ENCODE peak calls at places on chromosomes 11 and 22, in four cellular contexts. G is HepG2, V is K562, E is WTC11. Q is an unnamed sample.

GRCh38 chr11:131724436-131724995 is 354.1 kb downstream of the NTM start:
- DNase-seq in G (no peak), V (no peak), E (no peak), Q (no peak)

GRCh38 chr11:12841946-12842630 is 167.0 kb upstream of the RASSF10 start:
- DNase-seq in G (no peak), V (no peak), E (no peak), Q (peak; percentile 49)

GRCh38 chr11:118277312-118277711 is 13.2 kb upstream of the MPZL2 start:
- DNase-seq in G (peak; percentile 39), V (no peak), E (no peak), Q (no peak)

GRCh38 chr11:123152951-123153350 is 42.1 kb downstream of the CLMP start:
- DNase-seq in G (no peak), V (no peak), E (no peak), Q (no peak)

GRCh38 chr22:29617922-29618629 is 14.6 kb downstream of the NF2 start:
- DNase-seq in G (no peak), V (no peak), E (no peak), Q (no peak)

GRCh38 chr11:60343094-60343704 is 16.1 kb downstream of the MS4A6E start:
- DNase-seq in G (peak; percentile 18), V (peak; percentile 39), E (no peak), Q (no peak)

GRCh38 chr11:77171885-77172665 is 44.0 kb downstream of the MYO7A start:
- DNase-seq in G (peak; percentile 37), V (peak; percentile 77), E (peak; percentile 85), Q (no peak)

GRCh38 chr11:31922450-31922849 is 111.3 kb upstream of the PAX6 start:
- DNase-seq in G (no peak), V (no peak), E (no peak), Q (no peak)

GRCh38 chr11:116446048-116446399 is 326.8 kb downstream of the BUD13 start:
- DNase-seq in G (no peak), V (no peak), E (no peak), Q (no peak)

GRCh38 chr11:119423459-119424254 is 685 bp upstream of the THY1 start:
- DNase-seq in G (no peak), V (no peak), E (no peak), Q (no peak)

GRCh38 chr11:106961518-106961917 is 56.8 kb downstream of the GUCY1A2 start:
- DNase-seq in G (no peak), V (no peak), E (no peak), Q (no peak)

GRCh38 chr22:22920910-22921550 is 33.4 kb downstream of the IGLL5 start:
- DNase-seq in G (no peak), V (peak; percentile 65), E (no peak), Q (no peak)

GRCh38 chr11:11391169-11391568 is 38.1 kb upstream of the CSNK2A3 start:
- DNase-seq in G (no peak), V (no peak), E (no peak), Q (no peak)

GRCh38 chr11:68141247-68142027 is 20.2 kb upstream of the CHKA start:
- DNase-seq in G (no peak), V (no peak), E (no peak), Q (no peak)

GRCh38 chr11:58771458-58771855 is 39.7 kb upstream of the GLYAT start:
- DNase-seq in G (no peak), V (no peak), E (no peak), Q (no peak)

GRCh38 chr11:4809246-4809645 is 5.1 kb upstream of the OR52R1 start:
- DNase-seq in G (no peak), V (no peak), E (no peak), Q (no peak)

GRCh38 chr11:132448334-132448995 is 1078.0 kb downstream of the NTM start:
- DNase-seq in G (no peak), V (no peak), E (no peak), Q (no peak)

GRCh38 chr22:49297871-49298721 is 529.6 kb downstream of the BRD1 start:
- DNase-seq in G (no peak), V (no peak), E (no peak), Q (peak; percentile 7)

GRCh38 chr11:70745936-70746335 is 347.6 kb downstream of the CTTN start:
- DNase-seq in G (no peak), V (no peak), E (no peak), Q (no peak)

GRCh38 chr11:27405134-27405533 is 42.1 kb upstream of the CCDC34 start:
- DNase-seq in G (no peak), V (no peak), E (no peak), Q (no peak)

GRCh38 chr11:92136792-92137191 is 87.8 kb upstream of the FAT3 start:
- DNase-seq in G (no peak), V (no peak), E (peak; percentile 20), Q (no peak)

GRCh38 chr22:39880722-39881121 is 12.8 kb downstream of the ENTHD1 start:
- DNase-seq in G (no peak), V (no peak), E (no peak), Q (no peak)

GRCh38 chr11:8593935-8594909 is at the start of gene STK33:
- DNase-seq in G (peak; percentile 43), V (peak; percentile 18), E (peak; percentile 76), Q (peak; percentile 85)

GRCh38 chr22:30423296-30423958 is 2.1 kb upstream of the MTFP1 start:
- DNase-seq in G (no peak), V (peak; percentile 56), E (peak; percentile 76), Q (no peak)

GRCh38 chr11:63536669-63537292 is at the start of gene PLAAT4:
- DNase-seq in G (peak; percentile 16), V (no peak), E (no peak), Q (no peak)

GRCh38 chr11:128379587-128380279 is 207.6 kb downstream of the ETS1 start:
- DNase-seq in G (no peak), V (no peak), E (no peak), Q (peak; percentile 28)
- TF ChIP-seq FOXJ3 in G (no peak), V (no peak), E (no peak), Q (peak; percentile 42)

DNA sequence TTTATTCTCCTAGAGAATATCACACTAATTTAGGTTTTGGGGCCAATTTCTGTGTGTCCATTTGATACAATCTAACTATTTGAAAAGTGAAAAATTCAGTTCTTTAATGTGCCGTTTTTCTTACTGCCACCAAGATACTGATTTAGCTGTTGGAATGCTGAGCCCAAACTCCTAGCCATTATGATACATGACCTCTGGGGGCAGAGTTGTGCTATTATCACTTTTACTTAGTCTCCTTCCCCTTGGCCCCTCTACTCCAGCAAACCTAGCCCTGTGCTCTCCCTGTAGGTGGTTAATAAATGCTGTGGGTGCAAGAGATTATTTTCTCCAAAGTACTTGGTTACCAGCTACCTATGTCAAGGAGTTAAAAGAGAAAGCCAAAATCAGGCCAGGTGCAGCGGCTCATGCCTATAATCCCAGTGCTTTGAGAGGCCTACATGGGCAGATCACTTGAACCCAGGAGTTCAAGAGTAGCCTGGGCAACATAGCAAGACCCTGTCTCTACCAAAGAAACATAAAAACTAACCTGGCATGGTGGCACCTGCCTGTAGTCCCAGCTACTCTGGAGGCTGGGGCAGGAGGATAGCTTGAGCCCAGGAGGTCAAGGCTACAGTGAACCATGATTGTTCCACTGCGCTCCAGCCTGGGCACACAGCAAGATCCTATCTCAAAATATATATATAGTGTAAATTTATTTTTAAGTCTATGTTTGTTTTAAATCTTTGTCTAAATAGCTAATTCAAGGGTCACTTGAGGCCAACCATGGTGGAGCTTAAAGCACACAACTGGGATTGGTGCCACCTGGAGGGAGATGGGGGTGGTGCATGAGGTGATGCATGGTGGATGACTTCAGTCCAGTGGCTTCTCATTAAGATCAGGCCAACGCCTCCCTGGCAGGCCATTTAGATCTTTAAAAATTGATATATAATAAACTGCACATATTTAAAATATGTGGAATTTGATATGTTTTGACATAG is 193.2 kb upstream of the PLET1 start:
- DNase-seq in G (peak; percentile 29), V (peak; percentile 78), E (peak; percentile 67), Q (peak; percentile 51)
- TF ChIP-seq FOXJ3 in G (no peak), V (no peak), E (no peak), Q (no peak)

DNA sequence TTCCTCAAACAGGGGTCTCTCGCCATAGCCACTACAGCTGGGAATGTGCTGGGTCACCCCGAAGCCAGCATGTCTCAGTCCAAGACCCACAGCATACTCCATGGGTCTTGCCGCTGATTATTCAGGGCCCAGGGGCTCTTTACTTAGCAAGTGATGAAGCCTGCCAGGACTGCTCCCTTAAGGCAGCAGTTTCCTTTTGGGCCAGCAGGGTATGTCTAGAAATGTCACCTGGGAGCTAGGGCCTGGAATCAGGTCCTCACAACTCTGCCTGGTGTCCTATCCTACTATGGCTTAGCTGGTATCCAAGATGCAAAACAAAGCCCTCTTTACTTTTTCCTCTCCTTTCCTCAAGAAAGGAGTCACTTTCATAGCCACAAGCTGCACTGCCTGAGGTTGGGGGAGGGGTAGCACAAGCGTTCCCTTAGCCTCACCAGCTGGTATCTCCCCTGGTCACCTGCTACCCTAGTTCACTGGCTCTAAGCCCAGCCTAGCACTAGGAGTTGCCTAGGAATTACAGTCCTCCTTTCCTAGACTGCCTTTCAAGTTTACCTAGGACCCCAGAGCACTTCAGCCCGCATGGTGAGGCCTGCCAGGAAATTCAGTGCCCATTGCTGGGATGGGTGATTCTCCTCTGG is 22.6 kb upstream of the NCR3LG1 start:
- DNase-seq in G (no peak), V (no peak), E (no peak), Q (no peak)
- TF ChIP-seq FOXJ3 in G (no peak), V (no peak), E (no peak), Q (no peak)

GRCh38 chr11:7498193-7498592 is 12.9 kb downstream of the OLFML1 start:
- DNase-seq in G (no peak), V (no peak), E (no peak), Q (no peak)

GRCh38 chr11:7501251-7501650 is 12.5 kb upstream of the PPFIBP2 start:
- DNase-seq in G (no peak), V (no peak), E (no peak), Q (no peak)

GRCh38 chr11:7499046-7499445 is 13.7 kb downstream of the OLFML1 start:
- DNase-seq in G (no peak), V (no peak), E (no peak), Q (no peak)

GRCh38 chr11:7501894-7502293 is 11.9 kb upstream of the PPFIBP2 start:
- DNase-seq in G (no peak), V (no peak), E (no peak), Q (no peak)

DNA sequence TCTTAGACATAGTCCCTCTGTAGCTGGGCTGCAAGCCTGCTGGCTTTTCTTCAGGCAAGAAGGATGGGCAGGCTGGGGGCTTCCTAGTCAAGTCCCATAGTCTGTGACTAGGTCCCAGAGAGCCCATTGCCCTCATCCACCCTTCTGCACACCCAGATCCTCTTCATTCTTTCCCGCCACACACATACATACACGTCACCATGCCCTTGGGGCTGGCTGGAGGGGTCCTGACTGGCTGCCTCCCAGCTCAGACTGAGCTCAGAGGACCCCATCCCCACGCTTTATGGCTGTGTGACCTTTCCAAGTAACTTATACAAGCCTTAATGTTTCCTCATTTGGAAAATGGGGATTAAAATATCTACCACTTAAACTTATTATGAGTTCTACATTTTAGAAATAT is 13.5 kb upstream of the PPFIBP2 start:
- DNase-seq in G (no peak), V (no peak), E (no peak), Q (no peak)
- TF ChIP-seq FOXJ3 in G (no peak), V (no peak), E (no peak), Q (no peak)

GRCh38 chr22:43587574-43587973 is 175.8 kb downstream of the MPPED1 start:
- DNase-seq in G (no peak), V (no peak), E (no peak), Q (no peak)
- TF ChIP-seq FOXJ3 in G (no peak), V (no peak), E (no peak), Q (no peak)

Q was measured in SK-N-SH.